ENCODE peak calls at places on chromosome 3, in four cellular contexts. One of them, this sample, is unnamed.

GRCh38 chr3:37668831-37669610 is 192.7 kb upstream of the CTDSPL start:
- DNase-seq in IMR-90: no peak
- DNase-seq in heart left ventricle: peak; percentile 48
- DNase-seq in adrenal gland: peak; percentile 72
- DNase-seq in this sample: no peak

GRCh38 chr3:101868534-101869464 is 19.5 kb downstream of the NFKBIZ start:
- DNase-seq in IMR-90: peak; percentile 58
- DNase-seq in heart left ventricle: peak; percentile 31
- DNase-seq in adrenal gland: no peak
- DNase-seq in this sample: no peak

GRCh38 chr3:144774897-144775296 is 803.3 kb downstream of the DIPK2A start:
- DNase-seq in IMR-90: no peak
- DNase-seq in heart left ventricle: no peak
- DNase-seq in adrenal gland: no peak
- DNase-seq in this sample: peak; percentile 3

GRCh38 chr3:123367467-123368154 is 81.3 kb downstream of the ADCY5 start:
- DNase-seq in IMR-90: no peak
- DNase-seq in heart left ventricle: no peak
- DNase-seq in adrenal gland: no peak
- DNase-seq in this sample: no peak

GRCh38 chr3:99999541-99999940 is 114.8 kb downstream of the FILIP1L start:
- DNase-seq in IMR-90: peak; percentile 35
- DNase-seq in heart left ventricle: no peak
- DNase-seq in adrenal gland: no peak
- DNase-seq in this sample: no peak

GRCh38 chr3:99562990-99563607 is 75.3 kb upstream of the COL8A1 start:
- DNase-seq in IMR-90: peak; percentile 66
- DNase-seq in heart left ventricle: no peak
- DNase-seq in adrenal gland: no peak
- DNase-seq in this sample: no peak

GRCh38 chr3:195030791-195031321 is 240.1 kb downstream of the XXYLT1 start:
- DNase-seq in IMR-90: peak; percentile 28
- DNase-seq in heart left ventricle: no peak
- DNase-seq in adrenal gland: peak; percentile 36
- DNase-seq in this sample: no peak

GRCh38 chr3:11555823-11556222 is 87.9 kb downstream of the VGLL4 start:
- DNase-seq in IMR-90: no peak
- DNase-seq in heart left ventricle: no peak
- DNase-seq in adrenal gland: peak; percentile 13
- DNase-seq in this sample: no peak

GRCh38 chr3:143731776-143732175 is 116.5 kb downstream of the SLC9A9 start:
- DNase-seq in IMR-90: peak; percentile 0
- DNase-seq in heart left ventricle: no peak
- DNase-seq in adrenal gland: no peak
- DNase-seq in this sample: no peak

GRCh38 chr3:36907911-36908646 is 36.8 kb downstream of the TRANK1 start:
- DNase-seq in IMR-90: peak; percentile 81
- DNase-seq in heart left ventricle: peak; percentile 37
- DNase-seq in adrenal gland: peak; percentile 70
- DNase-seq in this sample: peak; percentile 72

GRCh38 chr3:123347205-123347604 is 101.7 kb downstream of the ADCY5 start:
- DNase-seq in IMR-90: no peak
- DNase-seq in heart left ventricle: no peak
- DNase-seq in adrenal gland: no peak
- DNase-seq in this sample: no peak

GRCh38 chr3:40237892-40238571 is 71.5 kb upstream of the EIF1B start:
- DNase-seq in IMR-90: peak; percentile 2
- DNase-seq in heart left ventricle: peak; percentile 19
- DNase-seq in adrenal gland: no peak
- DNase-seq in this sample: no peak

GRCh38 chr3:133475245-133476010 is 75.6 kb downstream of the BFSP2 start:
- DNase-seq in IMR-90: no peak
- DNase-seq in heart left ventricle: no peak
- DNase-seq in adrenal gland: no peak
- DNase-seq in this sample: no peak

GRCh38 chr3:169234595-169234994 is 428.9 kb downstream of the MECOM start:
- DNase-seq in IMR-90: no peak
- DNase-seq in heart left ventricle: no peak
- DNase-seq in adrenal gland: no peak
- DNase-seq in this sample: no peak

GRCh38 chr3:25080461-25080860 is 347.6 kb upstream of the RARB start:
- DNase-seq in IMR-90: no peak
- DNase-seq in heart left ventricle: no peak
- DNase-seq in adrenal gland: no peak
- DNase-seq in this sample: no peak

GRCh38 chr3:34947849-34948248 is 691.5 kb upstream of the ARPP21 start:
- DNase-seq in IMR-90: no peak
- DNase-seq in heart left ventricle: no peak
- DNase-seq in adrenal gland: no peak
- DNase-seq in this sample: no peak

GRCh38 chr3:88248658-88249057 is 98.9 kb downstream of the C3orf38 start:
- DNase-seq in IMR-90: no peak
- DNase-seq in heart left ventricle: no peak
- DNase-seq in adrenal gland: no peak
- DNase-seq in this sample: no peak

GRCh38 chr3:62259924-62260323 is 113.4 kb downstream of the FEZF2 start:
- DNase-seq in IMR-90: no peak
- DNase-seq in heart left ventricle: no peak
- DNase-seq in adrenal gland: no peak
- DNase-seq in this sample: no peak

GRCh38 chr3:141348848-141349247 is 19.5 kb upstream of the ZBTB38 start:
- DNase-seq in IMR-90: no peak
- DNase-seq in heart left ventricle: no peak
- DNase-seq in adrenal gland: no peak
- DNase-seq in this sample: no peak

GRCh38 chr3:39143051-39143885 is 10.1 kb downstream of the CSRNP1 start:
- DNase-seq in IMR-90: no peak
- DNase-seq in heart left ventricle: no peak
- DNase-seq in adrenal gland: no peak
- DNase-seq in this sample: no peak

GRCh38 chr3:39140341-39140971 is 12.9 kb downstream of the CSRNP1 start:
- DNase-seq in IMR-90: no peak
- DNase-seq in heart left ventricle: no peak
- DNase-seq in adrenal gland: no peak
- DNase-seq in this sample: no peak

GRCh38 chr3:39141211-39141995 is 12.0 kb downstream of the CSRNP1 start:
- DNase-seq in IMR-90: peak; percentile 39
- DNase-seq in heart left ventricle: no peak
- DNase-seq in adrenal gland: peak; percentile 72
- DNase-seq in this sample: no peak

GRCh38 chr3:39144095-39144747 is 9.2 kb downstream of the CSRNP1 start:
- DNase-seq in IMR-90: no peak
- DNase-seq in heart left ventricle: no peak
- DNase-seq in adrenal gland: no peak
- DNase-seq in this sample: no peak

DNA sequence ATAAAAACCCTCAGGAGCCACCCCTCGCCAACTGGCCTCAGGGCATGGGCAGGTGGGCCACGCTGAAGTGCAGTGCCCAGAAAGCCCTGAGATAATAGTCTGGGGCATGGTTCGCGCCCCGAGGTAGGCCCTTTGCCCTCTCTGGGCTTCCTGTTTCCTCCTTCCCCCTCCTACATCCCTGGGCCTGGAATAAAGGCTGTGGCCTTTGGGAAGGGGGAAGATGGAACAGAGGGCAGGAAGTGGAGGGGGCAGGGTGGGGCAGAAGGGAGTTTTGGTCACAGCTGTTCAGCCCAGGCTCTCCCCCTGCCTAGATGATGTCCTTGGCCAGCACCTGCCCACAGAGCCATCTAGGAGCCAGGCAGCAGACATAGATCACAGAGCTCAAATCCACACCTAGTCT is 11.3 kb downstream of the CSRNP1 start:
- DNase-seq in IMR-90: no peak
- DNase-seq in heart left ventricle: no peak
- DNase-seq in adrenal gland: peak; percentile 66
- DNase-seq in this sample: no peak
- TF ChIP-seq POLR2A in IMR-90: no peak
- TF ChIP-seq POLR2A in heart left ventricle: no peak
- TF ChIP-seq POLR2A in adrenal gland: no peak
- TF ChIP-seq POLR2A in this sample: no peak

DNA sequence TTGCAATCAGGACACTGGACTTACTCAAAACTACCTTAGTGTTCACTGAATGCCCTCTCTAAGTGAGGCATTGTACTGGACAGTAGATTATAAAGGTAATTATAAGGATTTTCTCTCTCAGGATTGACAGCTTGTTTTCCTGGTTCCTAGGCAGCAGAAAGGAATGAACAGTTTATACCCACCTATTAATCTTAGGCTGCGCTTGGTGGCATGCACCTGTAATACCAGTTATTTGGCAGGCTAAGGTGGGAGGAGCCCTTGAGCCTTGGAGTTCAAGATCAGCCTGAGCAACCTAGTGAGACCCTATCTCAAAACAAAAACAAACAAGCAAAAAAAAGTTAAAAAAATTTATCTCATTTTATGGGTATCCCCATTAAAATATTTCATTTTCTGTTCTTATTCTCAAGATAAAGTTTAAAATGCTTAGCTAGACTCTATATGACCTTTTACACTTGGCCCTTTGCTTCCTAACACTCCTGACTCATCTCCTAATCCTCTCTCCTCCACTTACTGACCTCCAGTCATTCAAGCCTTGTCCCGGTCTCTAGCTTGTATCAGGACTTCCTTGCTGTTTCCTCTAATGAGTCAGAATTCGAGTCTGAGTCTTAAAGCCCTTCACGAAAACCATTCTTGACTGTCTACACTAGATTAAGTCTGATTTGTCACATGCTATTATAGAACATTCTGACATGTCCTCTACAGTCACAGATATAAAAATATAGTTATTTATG is 348.6 kb downstream of the NLGN1 start:
- DNase-seq in IMR-90: peak; percentile 56
- DNase-seq in heart left ventricle: no peak
- DNase-seq in adrenal gland: no peak
- DNase-seq in this sample: no peak
- TF ChIP-seq POLR2A in IMR-90: no peak
- TF ChIP-seq POLR2A in heart left ventricle: no peak
- TF ChIP-seq POLR2A in adrenal gland: no peak
- TF ChIP-seq POLR2A in this sample: no peak

GRCh38 chr3:33440578-33441321 is 545 bp upstream of the UBP1 start:
- DNase-seq in IMR-90: peak; percentile 100
- DNase-seq in heart left ventricle: peak; percentile 100
- DNase-seq in adrenal gland: peak; percentile 99
- DNase-seq in this sample: peak; percentile 100
- TF ChIP-seq POLR2A in IMR-90: peak; percentile 91
- TF ChIP-seq POLR2A in heart left ventricle: peak; percentile 80
- TF ChIP-seq POLR2A in adrenal gland: peak; percentile 95
- TF ChIP-seq POLR2A in this sample: peak; percentile 94

DNA sequence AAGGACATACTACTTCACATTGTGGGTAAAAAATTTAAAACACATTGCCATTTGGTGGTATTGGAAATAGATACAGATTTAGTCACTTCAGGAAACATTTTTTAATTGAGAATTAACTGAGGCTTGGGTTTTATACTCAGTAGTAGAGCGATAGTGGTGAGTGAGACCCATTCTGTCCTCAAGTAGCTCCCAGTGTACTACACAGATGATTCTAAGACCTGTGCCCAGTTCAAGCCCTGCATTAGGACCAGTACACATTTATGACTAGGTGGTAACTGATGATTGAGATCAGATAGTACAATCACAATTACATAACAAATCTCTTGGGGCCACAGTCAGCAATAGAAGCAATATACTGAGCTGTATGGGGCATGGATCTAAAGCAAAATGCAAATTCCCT is 67.4 kb downstream of the GADL1 start:
- DNase-seq in IMR-90: no peak
- DNase-seq in heart left ventricle: no peak
- DNase-seq in adrenal gland: no peak
- DNase-seq in this sample: no peak
- TF ChIP-seq POLR2A in IMR-90: no peak
- TF ChIP-seq POLR2A in heart left ventricle: no peak
- TF ChIP-seq POLR2A in adrenal gland: no peak
- TF ChIP-seq POLR2A in this sample: no peak